ENCODE peak calls at places on chromosome 14, in five cellular contexts. One of them, this sample, is unnamed.
A peak's percentile ranks its signal among the peaks of the same experiment; 100 is the strongest.

GRCh38 chr14:55254581-55254980 is 16.6 kb upstream of the FBXO34 start:
- DNase-seq in ACHN: no peak
- DNase-seq in Calu3: no peak
- DNase-seq in Ammon's horn: no peak
- DNase-seq in NCI-H2029: no peak
- DNase-seq in this sample: no peak

GRCh38 chr14:72679591-72680151 is 214.2 kb downstream of the DPF3 start:
- DNase-seq in Calu3: no peak
- DNase-seq in Ammon's horn: peak; percentile 53
- DNase-seq in NCI-H2029: no peak
- DNase-seq in ACHN: no peak
- DNase-seq in this sample: peak; percentile 96

GRCh38 chr14:61940669-61941420 is 178.6 kb downstream of the SNAPC1 start:
- DNase-seq in Calu3: no peak
- DNase-seq in Ammon's horn: no peak
- DNase-seq in NCI-H2029: no peak
- DNase-seq in ACHN: no peak
- DNase-seq in this sample: no peak

GRCh38 chr14:22849212-22849819 is 12.9 kb downstream of the MMP14 start:
- DNase-seq in Calu3: no peak
- DNase-seq in NCI-H2029: no peak
- DNase-seq in Ammon's horn: peak; percentile 39
- DNase-seq in ACHN: no peak
- DNase-seq in this sample: no peak

GRCh38 chr14:99722741-99723140 is 38.6 kb downstream of the CYP46A1 start:
- DNase-seq in Calu3: no peak
- DNase-seq in NCI-H2029: no peak
- DNase-seq in Ammon's horn: no peak
- DNase-seq in ACHN: no peak
- DNase-seq in this sample: no peak

GRCh38 chr14:87186745-87187144 is 806.2 kb downstream of the GALC start:
- DNase-seq in Ammon's horn: no peak
- DNase-seq in ACHN: no peak
- DNase-seq in Calu3: no peak
- DNase-seq in NCI-H2029: no peak
- DNase-seq in this sample: no peak

GRCh38 chr14:74852922-74853530 is 22.9 kb downstream of the PROX2 start:
- DNase-seq in Ammon's horn: no peak
- DNase-seq in NCI-H2029: no peak
- DNase-seq in Calu3: no peak
- DNase-seq in ACHN: no peak
- DNase-seq in this sample: no peak

GRCh38 chr14:28294834-28295440 is 471.6 kb upstream of the FOXG1 start:
- DNase-seq in Calu3: peak; percentile 6
- DNase-seq in ACHN: peak; percentile 19
- DNase-seq in NCI-H2029: no peak
- DNase-seq in Ammon's horn: no peak
- DNase-seq in this sample: no peak